ENCODE peak calls at places on chromosomes 12 and 14, in four cellular contexts. M, F, O and E are unnamed samples.

GRCh38 chr12:54641554-54641953 is 6.6 kb downstream of the DCD start:
- DNase-seq in M (no peak), F (no peak), O (no peak), E (no peak)

GRCh38 chr14:96062010-96062409 is 22.8 kb downstream of the C14orf132 start:
- DNase-seq in M (no peak), F (no peak), O (no peak), E (no peak)

GRCh38 chr12:27966870-27967269 is 5.7 kb downstream of the PTHLH start:
- DNase-seq in M (peak; percentile 80), F (peak; percentile 41), O (peak; percentile 99), E (no peak)

GRCh38 chr12:54983536-54984102 is 943 bp downstream of the TESPA1 start:
- DNase-seq in M (no peak), F (no peak), O (no peak), E (no peak)

GRCh38 chr14:100640481-100641273 is 53.5 kb upstream of the BEGAIN start:
- DNase-seq in M (no peak), F (no peak), O (peak; percentile 28), E (peak; percentile 37)

GRCh38 chr12:103627189-103627855 is 40.2 kb downstream of the STAB2 start:
- DNase-seq in M (no peak), F (no peak), O (no peak), E (no peak)

GRCh38 chr14:57748279-57748678 is 117.6 kb downstream of the SLC35F4 start:
- DNase-seq in M (no peak), F (no peak), O (no peak), E (no peak)

GRCh38 chr12:56160160-56160763 is 2.1 kb downstream of the MYL6 start:
- DNase-seq in M (no peak), F (no peak), O (peak; percentile 35), E (no peak)

GRCh38 chr12:110311903-110312302 is 30.9 kb downstream of the ATP2A2 start:
- DNase-seq in M (no peak), F (no peak), O (no peak), E (no peak)

GRCh38 chr12:110316861-110317260 is 35.8 kb downstream of the ATP2A2 start:
- DNase-seq in M (no peak), F (no peak), O (peak; percentile 91), E (no peak)

GRCh38 chr12:110314308-110314707 is 33.3 kb downstream of the ATP2A2 start:
- DNase-seq in M (no peak), F (no peak), O (peak; percentile 92), E (peak; percentile 40)

GRCh38 chr12:110310754-110311153 is 29.7 kb downstream of the ATP2A2 start:
- DNase-seq in M (no peak), F (no peak), O (no peak), E (no peak)

GRCh38 chr12:110312581-110313360 is 31.7 kb downstream of the ATP2A2 start:
- DNase-seq in M (peak; percentile 43), F (no peak), O (peak; percentile 72), E (no peak)
- TF ChIP-seq ELK1 in M (no peak), F (no peak), O (no peak), E (no peak)

GRCh38 chr12:214005-214736 is at the start of gene SLC6A12:
- DNase-seq in M (no peak), F (no peak), O (no peak), E (no peak)
- TF ChIP-seq ELK1 in M (no peak), F (no peak), O (no peak), E (no peak)

DNA sequence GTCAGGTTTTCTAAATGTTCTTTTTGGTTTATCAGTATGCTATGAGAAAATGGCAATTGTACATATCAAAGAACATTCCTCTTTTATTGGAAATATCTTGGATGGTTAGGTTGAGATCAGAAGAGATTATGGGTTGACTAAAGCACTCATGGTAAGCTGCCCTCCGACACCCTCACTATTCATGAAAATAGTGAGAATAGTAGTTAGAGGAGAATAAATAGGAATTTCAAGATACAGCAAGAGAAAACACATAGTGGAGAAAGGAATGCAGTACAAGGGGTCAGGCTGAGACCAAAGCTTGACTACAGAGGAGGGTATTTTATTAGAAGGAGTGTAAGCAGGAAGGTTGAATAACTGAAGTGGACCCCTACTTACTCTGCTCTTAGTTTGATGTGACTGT is 112.5 kb downstream of the PTPRQ start:
- DNase-seq in M (no peak), F (no peak), O (no peak), E (no peak)
- TF ChIP-seq ELK1 in M (no peak), F (no peak), O (no peak), E (no peak)

DNA sequence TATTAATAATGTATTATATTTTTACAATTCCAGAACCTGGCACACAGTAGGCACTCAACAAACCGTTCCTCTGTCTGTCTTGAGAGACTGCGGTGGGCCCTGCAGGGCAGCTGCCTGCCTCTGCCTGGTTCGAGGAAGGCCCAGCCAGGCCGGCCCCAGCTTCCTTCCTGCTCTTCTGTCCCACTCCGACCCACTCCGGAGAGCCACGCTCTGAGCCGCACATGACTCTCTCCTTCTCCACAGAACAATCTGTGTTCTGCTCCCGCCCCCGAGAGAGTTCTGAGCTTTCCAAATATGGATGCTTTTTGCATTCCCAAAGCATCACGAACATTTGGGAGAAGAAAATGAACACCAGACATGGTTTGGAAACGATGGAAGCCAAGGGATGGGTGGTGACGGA is 57.3 kb downstream of the TTC7B start:
- DNase-seq in M (no peak), F (no peak), O (peak; percentile 4), E (no peak)
- TF ChIP-seq ELK1 in M (no peak), F (no peak), O (no peak), E (no peak)

GRCh38 chr14:77498984-77499527 is 440 bp upstream of the ISM2 start:
- DNase-seq in M (no peak), F (no peak), O (no peak), E (no peak)
- TF ChIP-seq ELK1 in M (no peak), F (no peak), O (no peak), E (no peak)

GRCh38 chr12:12365442-12365802 is 8.5 kb downstream of the BORCS5 start:
- DNase-seq in M (no peak), F (no peak), O (no peak), E (no peak)

GRCh38 chr12:12364787-12365441 is 8.0 kb downstream of the BORCS5 start:
- DNase-seq in M (no peak), F (no peak), O (no peak), E (no peak)

GRCh38 chr12:12367096-12367998 is 10.5 kb downstream of the BORCS5 start:
- DNase-seq in M (no peak), F (no peak), O (no peak), E (no peak)

DNA sequence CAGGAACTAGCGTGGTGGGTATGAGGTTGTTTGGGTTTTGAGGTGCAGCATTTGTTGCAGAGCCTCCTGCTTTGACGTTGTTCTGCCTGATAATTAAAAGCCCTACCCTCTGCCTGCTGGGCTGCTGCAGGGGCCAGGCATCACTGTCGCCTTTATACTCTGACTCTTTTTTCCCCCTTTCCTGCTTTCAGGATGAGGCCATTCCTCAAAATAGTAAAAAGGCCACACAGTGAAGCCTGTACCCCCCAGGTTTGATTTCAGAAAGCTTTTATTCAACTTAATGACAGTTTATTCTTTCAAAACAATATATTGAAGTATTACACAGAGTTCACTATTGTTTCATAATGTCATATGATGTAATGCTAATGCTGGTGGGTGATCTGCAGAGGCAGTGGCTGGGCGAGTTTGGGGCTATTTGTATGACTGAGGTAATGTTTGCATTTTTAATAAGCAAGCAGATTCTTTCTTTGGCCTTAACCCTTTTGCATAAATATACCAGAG is 9.1 kb downstream of the BORCS5 start:
- DNase-seq in M (no peak), F (no peak), O (peak; percentile 59), E (no peak)
- TF ChIP-seq ELK1 in M (no peak), F (no peak), O (no peak), E (no peak)

DNA sequence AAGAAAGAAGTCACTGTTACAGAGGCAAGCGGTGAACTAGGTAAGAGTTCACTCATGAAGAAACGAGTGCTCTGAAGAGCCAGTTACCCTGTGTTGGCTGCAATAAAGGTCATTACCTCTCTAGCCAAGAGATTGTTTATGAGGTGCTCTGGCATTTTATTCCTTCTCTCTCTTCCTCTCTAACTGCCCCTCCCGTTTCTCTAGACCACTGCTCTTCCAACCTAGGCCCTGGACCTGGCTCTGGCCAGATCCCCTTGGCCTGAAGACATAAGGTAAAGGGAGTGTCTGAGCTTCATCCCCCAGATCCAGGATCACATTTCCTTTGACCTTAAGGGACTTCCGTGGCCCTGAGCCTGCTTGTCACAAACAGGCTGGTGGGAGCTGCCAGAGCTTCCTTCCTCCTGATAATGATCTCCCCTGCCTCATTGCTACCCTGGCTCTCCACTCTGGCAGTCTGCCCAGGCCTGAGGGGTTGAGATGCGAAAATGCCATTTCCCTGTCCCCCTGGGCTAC is 2.0 kb downstream of the RNASE7 start:
- DNase-seq in M (no peak), F (no peak), O (no peak), E (no peak)
- TF ChIP-seq ELK1 in M (no peak), F (no peak), O (no peak), E (no peak)

GRCh38 chr14:69887740-69888657 is 8.8 kb downstream of the SMOC1 start:
- DNase-seq in M (no peak), F (no peak), O (peak; percentile 71), E (no peak)
- TF ChIP-seq ELK1 in M (no peak), F (no peak), O (no peak), E (no peak)

GRCh38 chr14:91363776-91364523 is 53.7 kb downstream of the CCDC88C start:
- DNase-seq in M (no peak), F (no peak), O (no peak), E (peak; percentile 89)
- TF ChIP-seq ELK1 in M (no peak), F (no peak), O (no peak), E (no peak)

GRCh38 chr14:68153275-68153674 is 333.7 kb downstream of the RAD51B start:
- DNase-seq in M (no peak), F (no peak), O (no peak), E (no peak)
- TF ChIP-seq ELK1 in M (no peak), F (no peak), O (no peak), E (no peak)